ENCODE peak calls at places on chromosomes 12 and 14, in seven cellular contexts. K, Q, P, M, L, N and E are unnamed samples.

GRCh38 chr12:51593539-51593938 is 2.5 kb downstream of the SCN8A start:
- DNase-seq in P (peak), N (peak), L (peak), M (peak), K (peak), Q (peak), E (peak)

GRCh38 chr14:85399196-85399595 is 130.7 kb upstream of the FLRT2 start:
- DNase-seq in M (peak), N (no peak), P (no peak), K (peak), Q (peak), L (no peak), E (no peak)

GRCh38 chr14:71702799-71703198 is 229.4 kb upstream of the RGS6 start:
- DNase-seq in K (no peak), L (no peak), M (no peak), P (no peak), Q (no peak), N (no peak), E (no peak)

GRCh38 chr12:94596596-94596995 is 53.8 kb downstream of the TMCC3 start:
- DNase-seq in Q (no peak), P (no peak), L (peak), N (no peak), K (no peak), M (no peak), E (no peak)

GRCh38 chr14:60222820-60223219 is 26.2 kb upstream of the PPM1A start:
- DNase-seq in K (no peak), N (no peak), Q (no peak), M (no peak), P (no peak), L (peak), E (no peak)

GRCh38 chr14:64636208-64636979 is 67.8 kb upstream of the PLEKHG3 start:
- DNase-seq in L (peak), K (peak), Q (no peak), P (no peak), M (peak), N (peak), E (no peak)

GRCh38 chr12:5954661-5955060 is 9.6 kb upstream of the ANO2 start:
- DNase-seq in Q (no peak), N (no peak), L (peak), M (no peak), K (no peak), P (no peak), E (no peak)

GRCh38 chr12:92208613-92209121 is 63.0 kb upstream of the BTG1 start:
- DNase-seq in L (peak), P (no peak), K (peak), M (peak), N (no peak), Q (peak), E (peak)

GRCh38 chr12:110741371-110741770 is 1.3 kb downstream of the PPP1CC start:
- DNase-seq in P (no peak), M (peak), N (peak), L (peak), Q (no peak), K (no peak), E (no peak)

GRCh38 chr12:25320123-25321006 is 69.6 kb upstream of the KRAS start:
- DNase-seq in N (no peak), M (no peak), K (peak), L (no peak), P (no peak), Q (peak), E (no peak)

GRCh38 chr14:101716956-101717662 is 44.4 kb upstream of the PPP2R5C start:
- DNase-seq in M (peak), Q (no peak), L (peak), N (peak), K (no peak), P (no peak), E (no peak)

GRCh38 chr12:104182621-104183378 is 32.8 kb upstream of the TXNRD1 start:
- DNase-seq in L (no peak), M (peak), P (no peak), Q (no peak), K (no peak), N (no peak), E (no peak)

GRCh38 chr12:93587601-93588000 is 15.1 kb downstream of the SOCS2 start:
- DNase-seq in L (no peak), N (no peak), K (no peak), Q (no peak), M (no peak), P (no peak), E (no peak)

GRCh38 chr12:62898568-62898967 is 36.4 kb downstream of the PPM1H start:
- DNase-seq in Q (no peak), L (peak), N (no peak), M (peak), K (no peak), P (no peak), E (no peak)

GRCh38 chr12:12626471-12626870 is 14.8 kb downstream of the CREBL2 start:
- DNase-seq in K (no peak), M (no peak), P (no peak), L (no peak), Q (no peak), N (no peak), E (no peak)
- TF ChIP-seq CTCF in K (no peak), M (no peak), P (no peak), L (no peak), Q (no peak), N (no peak), E (no peak)

GRCh38 chr12:20142956-20143355 is 225.4 kb upstream of the PDE3A start:
- DNase-seq in P (no peak), K (peak), Q (no peak), N (peak), L (no peak), M (no peak), E (no peak)
- TF ChIP-seq CTCF in P (no peak), K (peak), Q (peak), N (peak), L (no peak), M (peak), E (peak)

GRCh38 chr12:50234347-50234746 is 49.0 kb downstream of the LIMA1 start:
- DNase-seq in Q (no peak), P (no peak), N (peak), M (peak), K (no peak), L (peak), E (no peak)
- TF ChIP-seq CTCF in Q (no peak), P (no peak), N (peak), M (no peak), K (no peak), L (no peak), E (peak)

GRCh38 chr12:42482820-42483533 is 106.6 kb downstream of the PRICKLE1 start:
- DNase-seq in P (no peak), L (peak), M (peak), K (peak), Q (no peak), N (peak), E (no peak)
- TF ChIP-seq CTCF in P (peak), L (peak), M (peak), K (peak), Q (peak), N (peak), E (peak)